ENCODE peak calls at places on chromosomes 3 and 15, in eight cellular contexts. One of them, this sample, is unnamed.

GRCh38 chr3:32276279-32276841 is 37.9 kb downstream of the CMTM8 start:
- DNase-seq in bronchial epithelial cell: no peak
- DNase-seq in astrocyte of the cerebellum: no peak
- DNase-seq in CD8-positive, alpha-beta T cell: no peak
- DNase-seq in Panc1: no peak
- DNase-seq in Peyer's patch: no peak
- DNase-seq in fibroblast of lung: peak
- DNase-seq in epithelial cell of esophagus: peak
- DNase-seq in this sample: peak

GRCh38 chr3:100492059-100492809 is at the start of gene TMEM45A:
- DNase-seq in fibroblast of lung: peak
- DNase-seq in Panc1: peak
- DNase-seq in epithelial cell of esophagus: peak
- DNase-seq in CD8-positive, alpha-beta T cell: peak
- DNase-seq in Peyer's patch: peak
- DNase-seq in astrocyte of the cerebellum: peak
- DNase-seq in bronchial epithelial cell: peak
- DNase-seq in this sample: peak

GRCh38 chr3:119161240-119161639 is 12.2 kb upstream of the UPK1B start:
- DNase-seq in Peyer's patch: no peak
- DNase-seq in epithelial cell of esophagus: peak
- DNase-seq in bronchial epithelial cell: peak
- DNase-seq in astrocyte of the cerebellum: no peak
- DNase-seq in fibroblast of lung: no peak
- DNase-seq in Panc1: no peak
- DNase-seq in CD8-positive, alpha-beta T cell: no peak
- DNase-seq in this sample: no peak

GRCh38 chr15:69555080-69555479 is 102.5 kb downstream of the RPLP1 start:
- DNase-seq in fibroblast of lung: no peak
- DNase-seq in bronchial epithelial cell: no peak
- DNase-seq in Panc1: no peak
- DNase-seq in epithelial cell of esophagus: no peak
- DNase-seq in Peyer's patch: no peak
- DNase-seq in astrocyte of the cerebellum: no peak
- DNase-seq in CD8-positive, alpha-beta T cell: no peak
- DNase-seq in this sample: no peak

GRCh38 chr3:59444293-59444671 is 394.5 kb upstream of the CFAP20DC start:
- DNase-seq in bronchial epithelial cell: no peak
- DNase-seq in fibroblast of lung: no peak
- DNase-seq in astrocyte of the cerebellum: no peak
- DNase-seq in CD8-positive, alpha-beta T cell: no peak
- DNase-seq in Peyer's patch: no peak
- DNase-seq in epithelial cell of esophagus: no peak
- DNase-seq in Panc1: no peak
- DNase-seq in this sample: no peak

GRCh38 chr15:45378149-45378912 is at the start of gene GATM:
- DNase-seq in Peyer's patch: peak
- DNase-seq in bronchial epithelial cell: peak
- DNase-seq in Panc1: no peak
- DNase-seq in astrocyte of the cerebellum: peak
- DNase-seq in epithelial cell of esophagus: peak
- DNase-seq in CD8-positive, alpha-beta T cell: peak
- DNase-seq in fibroblast of lung: peak
- DNase-seq in this sample: peak

GRCh38 chr15:66878761-66879160 is 176.7 kb downstream of the SMAD6 start:
- DNase-seq in CD8-positive, alpha-beta T cell: no peak
- DNase-seq in Panc1: no peak
- DNase-seq in Peyer's patch: no peak
- DNase-seq in fibroblast of lung: no peak
- DNase-seq in bronchial epithelial cell: no peak
- DNase-seq in astrocyte of the cerebellum: no peak
- DNase-seq in epithelial cell of esophagus: no peak
- DNase-seq in this sample: no peak

GRCh38 chr3:190738756-190739155 is 123.7 kb downstream of the GMNC start:
- DNase-seq in bronchial epithelial cell: no peak
- DNase-seq in astrocyte of the cerebellum: no peak
- DNase-seq in fibroblast of lung: no peak
- DNase-seq in CD8-positive, alpha-beta T cell: no peak
- DNase-seq in Panc1: no peak
- DNase-seq in Peyer's patch: no peak
- DNase-seq in epithelial cell of esophagus: no peak
- DNase-seq in this sample: no peak

GRCh38 chr3:129118745-129119144 is 2.9 kb downstream of the RAB43 start:
- DNase-seq in fibroblast of lung: no peak
- DNase-seq in Peyer's patch: no peak
- DNase-seq in bronchial epithelial cell: no peak
- DNase-seq in CD8-positive, alpha-beta T cell: peak
- DNase-seq in Panc1: no peak
- DNase-seq in epithelial cell of esophagus: no peak
- DNase-seq in astrocyte of the cerebellum: no peak
- DNase-seq in this sample: no peak

GRCh38 chr3:133792171-133792763 is 13.3 kb upstream of the SRPRB start:
- DNase-seq in Panc1: no peak
- DNase-seq in bronchial epithelial cell: no peak
- DNase-seq in Peyer's patch: no peak
- DNase-seq in CD8-positive, alpha-beta T cell: no peak
- DNase-seq in epithelial cell of esophagus: no peak
- DNase-seq in astrocyte of the cerebellum: no peak
- DNase-seq in fibroblast of lung: peak
- DNase-seq in this sample: no peak

GRCh38 chr3:44991326-44991725 is 15.3 kb downstream of the EXOSC7 start:
- DNase-seq in Panc1: no peak
- DNase-seq in Peyer's patch: no peak
- DNase-seq in fibroblast of lung: no peak
- DNase-seq in epithelial cell of esophagus: no peak
- DNase-seq in astrocyte of the cerebellum: no peak
- DNase-seq in bronchial epithelial cell: no peak
- DNase-seq in CD8-positive, alpha-beta T cell: no peak
- DNase-seq in this sample: no peak

GRCh38 chr3:11096266-11097135 is 57.8 kb upstream of the HRH1 start:
- DNase-seq in Peyer's patch: peak
- DNase-seq in epithelial cell of esophagus: peak
- DNase-seq in bronchial epithelial cell: peak
- DNase-seq in astrocyte of the cerebellum: peak
- DNase-seq in fibroblast of lung: peak
- DNase-seq in Panc1: no peak
- DNase-seq in CD8-positive, alpha-beta T cell: peak
- DNase-seq in this sample: peak

GRCh38 chr3:9901967-9902366 is 681 bp upstream of the IL17RE start:
- DNase-seq in CD8-positive, alpha-beta T cell: peak
- DNase-seq in fibroblast of lung: no peak
- DNase-seq in epithelial cell of esophagus: no peak
- DNase-seq in bronchial epithelial cell: no peak
- DNase-seq in astrocyte of the cerebellum: no peak
- DNase-seq in Peyer's patch: no peak
- DNase-seq in Panc1: no peak
- DNase-seq in this sample: no peak

GRCh38 chr15:59400103-59400813 is 27.6 kb upstream of the MYO1E start:
- DNase-seq in bronchial epithelial cell: peak
- DNase-seq in astrocyte of the cerebellum: no peak
- DNase-seq in epithelial cell of esophagus: peak
- DNase-seq in Panc1: no peak
- DNase-seq in Peyer's patch: no peak
- DNase-seq in fibroblast of lung: no peak
- DNase-seq in CD8-positive, alpha-beta T cell: no peak
- DNase-seq in this sample: no peak

GRCh38 chr3:98778852-98779379 is 15.8 kb downstream of the ST3GAL6 start:
- DNase-seq in Panc1: no peak
- DNase-seq in Peyer's patch: no peak
- DNase-seq in astrocyte of the cerebellum: peak
- DNase-seq in epithelial cell of esophagus: peak
- DNase-seq in bronchial epithelial cell: peak
- DNase-seq in fibroblast of lung: peak
- DNase-seq in CD8-positive, alpha-beta T cell: no peak
- DNase-seq in this sample: peak
- H3K4me3 ChIP-seq in Panc1: no peak
- H3K4me3 ChIP-seq in Peyer's patch: no peak
- H3K4me3 ChIP-seq in astrocyte of the cerebellum: no peak
- H3K4me3 ChIP-seq in epithelial cell of esophagus: no peak
- H3K4me3 ChIP-seq in bronchial epithelial cell: no peak
- H3K4me3 ChIP-seq in fibroblast of lung: no peak
- H3K4me3 ChIP-seq in CD8-positive, alpha-beta T cell: no peak
- H3K4me3 ChIP-seq in this sample: no peak

DNA sequence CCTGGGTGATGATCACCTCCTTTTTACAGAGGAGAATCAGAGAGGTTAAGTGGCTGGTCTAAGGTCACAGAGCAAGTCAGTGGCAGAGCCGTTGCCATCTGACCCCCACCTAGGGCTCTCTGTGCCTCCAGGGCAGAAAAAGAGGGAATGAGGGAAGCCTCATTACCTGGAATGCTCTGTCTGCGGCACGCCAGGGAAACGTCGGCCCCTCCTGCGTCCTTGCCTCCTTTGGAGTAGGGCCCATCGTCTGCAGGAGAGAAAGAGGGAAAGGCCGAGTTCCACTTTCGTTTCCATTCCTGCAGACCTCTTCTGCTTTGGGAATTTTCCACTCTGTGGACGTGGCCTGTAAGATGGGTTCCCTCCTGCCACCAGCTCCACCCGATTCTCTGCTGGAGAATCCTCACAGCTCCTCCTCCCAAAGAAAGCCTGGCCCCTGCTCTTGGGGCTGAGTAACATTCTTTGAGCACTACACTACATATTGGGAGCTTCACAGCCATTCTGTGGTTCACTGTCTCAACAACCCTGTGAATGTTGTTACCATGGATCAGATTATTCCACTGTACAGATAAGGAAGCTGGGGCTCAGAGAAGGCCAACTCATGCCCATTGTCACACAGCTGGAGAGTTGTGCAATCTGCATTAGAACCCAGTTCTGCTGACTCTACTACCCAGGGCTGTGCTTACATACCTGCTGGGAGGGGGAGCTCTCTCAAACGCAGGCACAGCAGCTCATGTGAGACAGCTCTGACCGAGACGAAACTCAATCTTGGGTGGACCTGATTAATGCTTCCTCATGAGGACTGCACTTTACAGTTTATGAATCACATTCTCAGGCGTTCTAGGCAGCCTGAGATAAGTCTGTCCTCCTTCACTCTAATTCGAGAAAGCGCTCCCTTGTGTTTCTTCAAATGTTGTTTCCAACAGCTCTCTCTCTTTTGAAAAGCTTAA is 14.2 kb downstream of the GRIP2 start:
- DNase-seq in Panc1: no peak
- DNase-seq in fibroblast of lung: peak
- DNase-seq in Peyer's patch: peak
- DNase-seq in bronchial epithelial cell: peak
- DNase-seq in CD8-positive, alpha-beta T cell: no peak
- DNase-seq in epithelial cell of esophagus: peak
- DNase-seq in astrocyte of the cerebellum: no peak
- DNase-seq in this sample: no peak
- H3K4me3 ChIP-seq in Panc1: no peak
- H3K4me3 ChIP-seq in fibroblast of lung: peak
- H3K4me3 ChIP-seq in Peyer's patch: no peak
- H3K4me3 ChIP-seq in bronchial epithelial cell: no peak
- H3K4me3 ChIP-seq in CD8-positive, alpha-beta T cell: no peak
- H3K4me3 ChIP-seq in epithelial cell of esophagus: no peak
- H3K4me3 ChIP-seq in astrocyte of the cerebellum: no peak
- H3K4me3 ChIP-seq in this sample: no peak

DNA sequence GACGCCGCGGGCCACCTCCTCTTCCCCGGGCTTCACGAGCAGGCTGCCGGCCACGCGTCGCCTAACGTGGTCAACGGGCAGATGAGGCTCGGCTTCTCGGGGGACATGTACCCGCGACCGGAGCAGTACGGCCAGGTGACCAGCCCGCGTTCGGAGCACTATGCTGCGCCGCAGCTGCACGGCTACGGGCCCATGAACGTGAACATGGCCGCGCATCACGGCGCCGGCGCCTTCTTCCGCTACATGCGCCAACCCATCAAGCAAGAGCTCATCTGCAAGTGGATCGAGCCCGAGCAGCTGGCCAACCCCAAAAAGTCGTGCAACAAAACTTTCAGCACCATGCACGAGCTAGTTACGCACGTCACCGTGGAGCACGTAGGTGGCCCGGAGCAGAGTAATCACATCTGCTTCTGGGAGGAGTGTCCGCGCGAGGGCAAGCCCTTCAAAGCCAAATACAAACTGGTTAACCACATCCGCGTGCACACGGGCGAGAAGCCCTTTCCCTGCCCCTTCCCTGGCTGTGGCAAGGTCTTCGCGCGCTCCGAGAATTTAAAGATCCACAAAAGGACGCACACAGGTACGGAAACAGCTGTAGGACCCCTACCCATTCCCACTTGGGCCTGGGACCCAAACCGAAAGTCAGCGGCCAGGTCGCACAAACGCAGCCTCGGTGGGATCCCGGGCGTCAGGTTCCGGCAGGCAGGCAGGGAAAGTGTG is 1.5 kb downstream of the ZIC1 start:
- DNase-seq in astrocyte of the cerebellum: no peak
- DNase-seq in bronchial epithelial cell: no peak
- DNase-seq in fibroblast of lung: no peak
- DNase-seq in epithelial cell of esophagus: no peak
- DNase-seq in Panc1: no peak
- DNase-seq in Peyer's patch: no peak
- DNase-seq in CD8-positive, alpha-beta T cell: no peak
- DNase-seq in this sample: peak
- H3K4me3 ChIP-seq in astrocyte of the cerebellum: peak
- H3K4me3 ChIP-seq in bronchial epithelial cell: no peak
- H3K4me3 ChIP-seq in fibroblast of lung: peak
- H3K4me3 ChIP-seq in epithelial cell of esophagus: no peak
- H3K4me3 ChIP-seq in Panc1: peak
- H3K4me3 ChIP-seq in Peyer's patch: no peak
- H3K4me3 ChIP-seq in CD8-positive, alpha-beta T cell: peak
- H3K4me3 ChIP-seq in this sample: peak

GRCh38 chr3:51680196-51680595 is 9.1 kb downstream of the TEX264 start:
- DNase-seq in CD8-positive, alpha-beta T cell: no peak
- DNase-seq in Peyer's patch: no peak
- DNase-seq in Panc1: no peak
- DNase-seq in bronchial epithelial cell: no peak
- DNase-seq in epithelial cell of esophagus: no peak
- DNase-seq in fibroblast of lung: no peak
- DNase-seq in astrocyte of the cerebellum: no peak
- DNase-seq in this sample: no peak

GRCh38 chr3:51682079-51682478 is 11.0 kb downstream of the TEX264 start:
- DNase-seq in Panc1: peak
- DNase-seq in epithelial cell of esophagus: peak
- DNase-seq in Peyer's patch: peak
- DNase-seq in fibroblast of lung: peak
- DNase-seq in astrocyte of the cerebellum: peak
- DNase-seq in CD8-positive, alpha-beta T cell: peak
- DNase-seq in bronchial epithelial cell: peak
- DNase-seq in this sample: peak

GRCh38 chr3:51682526-51682925 is 11.5 kb downstream of the TEX264 start:
- DNase-seq in CD8-positive, alpha-beta T cell: no peak
- DNase-seq in astrocyte of the cerebellum: no peak
- DNase-seq in bronchial epithelial cell: no peak
- DNase-seq in Peyer's patch: no peak
- DNase-seq in Panc1: no peak
- DNase-seq in epithelial cell of esophagus: no peak
- DNase-seq in fibroblast of lung: no peak
- DNase-seq in this sample: no peak

GRCh38 chr3:51680663-51681230 is 9.7 kb downstream of the TEX264 start:
- DNase-seq in astrocyte of the cerebellum: no peak
- DNase-seq in bronchial epithelial cell: no peak
- DNase-seq in Panc1: no peak
- DNase-seq in epithelial cell of esophagus: no peak
- DNase-seq in Peyer's patch: no peak
- DNase-seq in CD8-positive, alpha-beta T cell: no peak
- DNase-seq in fibroblast of lung: no peak
- DNase-seq in this sample: no peak

DNA sequence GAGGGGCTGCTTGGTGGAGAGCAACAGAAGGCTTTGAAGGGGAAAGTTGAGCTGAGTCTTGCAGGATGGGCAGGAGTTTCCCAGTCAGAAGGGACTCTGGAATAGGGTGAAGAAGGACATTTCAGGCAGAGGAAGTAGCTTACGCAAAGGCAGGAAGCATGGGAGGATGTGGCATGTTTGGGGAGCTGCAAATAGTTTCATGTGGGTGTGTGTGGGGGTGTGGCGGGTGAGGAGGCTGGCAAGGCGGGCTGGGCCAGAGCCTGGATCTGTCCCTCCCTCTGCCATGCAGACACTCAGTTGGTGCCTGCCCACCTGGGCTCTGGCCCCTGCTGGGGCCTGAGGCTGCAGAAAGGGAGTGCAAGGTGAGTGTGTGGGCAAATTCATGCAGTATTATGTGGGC is 10.4 kb downstream of the TEX264 start:
- DNase-seq in Panc1: no peak
- DNase-seq in astrocyte of the cerebellum: no peak
- DNase-seq in CD8-positive, alpha-beta T cell: peak
- DNase-seq in bronchial epithelial cell: peak
- DNase-seq in fibroblast of lung: no peak
- DNase-seq in Peyer's patch: no peak
- DNase-seq in epithelial cell of esophagus: peak
- DNase-seq in this sample: no peak
- H3K4me3 ChIP-seq in Panc1: no peak
- H3K4me3 ChIP-seq in astrocyte of the cerebellum: no peak
- H3K4me3 ChIP-seq in CD8-positive, alpha-beta T cell: peak
- H3K4me3 ChIP-seq in bronchial epithelial cell: no peak
- H3K4me3 ChIP-seq in fibroblast of lung: no peak
- H3K4me3 ChIP-seq in Peyer's patch: no peak
- H3K4me3 ChIP-seq in epithelial cell of esophagus: no peak
- H3K4me3 ChIP-seq in this sample: no peak

This sample was measured in skeletal muscle cell.